ENCODE peak calls at places on chromosome 20, in six cellular contexts. F, A, C, U, X and K are unnamed samples.

GRCh38 chr20:63553933-63554290 is at the start of gene FNDC11:
- DNase-seq in A (no peak), X (no peak), U (no peak), C (peak; percentile 62), F (no peak), K (no peak)

GRCh38 chr20:48908661-48909316 is 12.7 kb upstream of the ARFGEF2 start:
- DNase-seq in F (no peak), X (no peak), A (no peak), U (no peak), C (no peak), K (no peak)

GRCh38 chr20:46512943-46513844 is at the start of gene ZNF334:
- DNase-seq in X (no peak), U (peak; percentile 94), C (peak; percentile 83), F (peak; percentile 42), A (no peak), K (no peak)

GRCh38 chr20:325889-326644 is 715 bp downstream of the SOX12 start:
- DNase-seq in C (peak; percentile 74), F (peak; percentile 50), X (peak; percentile 68), U (no peak), A (no peak), K (peak; percentile 47)

GRCh38 chr20:7966176-7966575 is 25.9 kb upstream of the HAO1 start:
- DNase-seq in F (no peak), C (no peak), U (no peak), X (no peak), A (no peak), K (no peak)

GRCh38 chr20:32484221-32485125 is 100.7 kb downstream of the NOL4L start:
- DNase-seq in C (peak; percentile 53), U (no peak), F (no peak), A (no peak), X (no peak), K (no peak)

GRCh38 chr20:23782366-23782983 is 31.7 kb upstream of the CST1 start:
- DNase-seq in C (peak; percentile 12), U (peak; percentile 6), A (peak; percentile 15), F (peak; percentile 14), X (peak; percentile 1), K (no peak)

GRCh38 chr20:24667689-24668383 is 198.4 kb downstream of the SYNDIG1 start:
- DNase-seq in U (no peak), C (no peak), X (no peak), A (no peak), F (no peak), K (no peak)

GRCh38 chr20:63662813-63663189 is 4.7 kb downstream of the RTEL1 start:
- DNase-seq in C (no peak), X (no peak), U (no peak), A (no peak), F (no peak), K (no peak)

GRCh38 chr20:1305682-1306081 is 23.3 kb downstream of the SDCBP2 start:
- DNase-seq in C (no peak), X (no peak), A (no peak), U (no peak), F (no peak), K (no peak)

GRCh38 chr20:48358176-48358575 is 469.6 kb downstream of the PREX1 start:
- DNase-seq in F (no peak), X (no peak), U (no peak), C (no peak), A (no peak), K (no peak)

GRCh38 chr20:22816016-22816415 is 219.1 kb upstream of the SSTR4 start:
- DNase-seq in U (no peak), X (no peak), A (no peak), C (no peak), F (no peak), K (no peak)

GRCh38 chr20:59752101-59752586 is 147.8 kb downstream of the PHACTR3 start:
- DNase-seq in F (no peak), U (no peak), C (no peak), X (no peak), A (no peak), K (peak; percentile 43)

GRCh38 chr20:50311308-50312001 is 120.8 kb downstream of the CEBPB start:
- DNase-seq in U (no peak), X (no peak), F (no peak), C (no peak), A (no peak), K (no peak)

GRCh38 chr20:33773412-33774089 is 37.6 kb upstream of the CHMP4B start:
- DNase-seq in X (no peak), C (peak; percentile 54), F (no peak), A (no peak), U (no peak), K (no peak)